ENCODE peak calls at places on chromosomes 16 and 17, in six cellular contexts. One of them, this sample, is unnamed. For H3K4me1, the result is how much of the 10 kb centered on the place peaks cover.

GRCh38 chr16:89556750-89557149 is 3.7 kb upstream of the RPL13 start:
- DNase-seq in fibroblast of lung: no peak
- DNase-seq in neural progenitor cell: no peak
- DNase-seq in PC-9: no peak
- DNase-seq in mesendoderm: no peak
- DNase-seq in H9: no peak
- DNase-seq in this sample: no peak

GRCh38 chr17:55601874-55602364 is 90.7 kb upstream of the SMIM36 start:
- DNase-seq in H9: peak
- DNase-seq in mesendoderm: peak
- DNase-seq in neural progenitor cell: peak
- DNase-seq in fibroblast of lung: peak
- DNase-seq in PC-9: peak
- DNase-seq in this sample: peak

GRCh38 chr16:59192551-59193199 is 458.6 kb upstream of the GOT2 start:
- DNase-seq in H9: peak
- DNase-seq in neural progenitor cell: peak
- DNase-seq in fibroblast of lung: peak
- DNase-seq in PC-9: no peak
- DNase-seq in mesendoderm: peak
- DNase-seq in this sample: peak

GRCh38 chr16:71501562-71501961 is 12.4 kb upstream of the ZNF19 start:
- DNase-seq in neural progenitor cell: no peak
- DNase-seq in H9: no peak
- DNase-seq in PC-9: no peak
- DNase-seq in mesendoderm: peak
- DNase-seq in fibroblast of lung: no peak
- DNase-seq in this sample: no peak

GRCh38 chr17:77214743-77215142 is 74.0 kb downstream of the SEC14L1 start:
- DNase-seq in fibroblast of lung: peak
- DNase-seq in H9: peak
- DNase-seq in mesendoderm: peak
- DNase-seq in PC-9: no peak
- DNase-seq in neural progenitor cell: peak
- DNase-seq in this sample: peak

GRCh38 chr17:79667746-79668145 is 56.9 kb upstream of the RBFOX3 start:
- DNase-seq in neural progenitor cell: no peak
- DNase-seq in H9: peak
- DNase-seq in mesendoderm: no peak
- DNase-seq in fibroblast of lung: no peak
- DNase-seq in PC-9: no peak
- DNase-seq in this sample: no peak

GRCh38 chr17:78969865-78970264 is 9.9 kb downstream of the LGALS3BP start:
- DNase-seq in neural progenitor cell: no peak
- DNase-seq in PC-9: no peak
- DNase-seq in fibroblast of lung: no peak
- DNase-seq in H9: no peak
- DNase-seq in mesendoderm: no peak
- DNase-seq in this sample: no peak

GRCh38 chr17:77354721-77355455 is 214.1 kb downstream of the SEC14L1 start:
- DNase-seq in mesendoderm: no peak
- DNase-seq in fibroblast of lung: peak
- DNase-seq in H9: peak
- DNase-seq in PC-9: no peak
- DNase-seq in neural progenitor cell: no peak
- DNase-seq in this sample: peak

GRCh38 chr17:53142890-53143289 is 679.8 kb upstream of the KIF2B start:
- DNase-seq in PC-9: no peak
- DNase-seq in H9: peak
- DNase-seq in neural progenitor cell: peak
- DNase-seq in fibroblast of lung: peak
- DNase-seq in mesendoderm: peak
- DNase-seq in this sample: peak

GRCh38 chr17:46208997-46209396 is 15.8 kb upstream of the KANSL1 start:
- DNase-seq in H9: no peak
- DNase-seq in PC-9: no peak
- DNase-seq in neural progenitor cell: no peak
- DNase-seq in mesendoderm: no peak
- DNase-seq in fibroblast of lung: no peak
- DNase-seq in this sample: no peak

GRCh38 chr16:66359012-66359411 is 7.5 kb upstream of the CDH5 start:
- DNase-seq in mesendoderm: no peak
- DNase-seq in H9: no peak
- DNase-seq in PC-9: peak
- DNase-seq in fibroblast of lung: peak
- DNase-seq in neural progenitor cell: no peak
- DNase-seq in this sample: no peak

GRCh38 chr16:7367309-7367708 is 34.7 kb downstream of the RBFOX1 start:
- DNase-seq in fibroblast of lung: no peak
- DNase-seq in mesendoderm: no peak
- DNase-seq in PC-9: no peak
- DNase-seq in H9: no peak
- DNase-seq in neural progenitor cell: no peak
- DNase-seq in this sample: no peak

GRCh38 chr16:7366041-7366440 is 33.4 kb downstream of the RBFOX1 start:
- DNase-seq in mesendoderm: no peak
- DNase-seq in neural progenitor cell: no peak
- DNase-seq in PC-9: no peak
- DNase-seq in fibroblast of lung: no peak
- DNase-seq in H9: no peak
- DNase-seq in this sample: no peak

GRCh38 chr16:7372095-7372494 is 39.5 kb downstream of the RBFOX1 start:
- DNase-seq in PC-9: no peak
- DNase-seq in neural progenitor cell: no peak
- DNase-seq in H9: no peak
- DNase-seq in mesendoderm: no peak
- DNase-seq in fibroblast of lung: no peak
- DNase-seq in this sample: peak

GRCh38 chr16:7364054-7364407 is 31.4 kb downstream of the RBFOX1 start:
- DNase-seq in PC-9: no peak
- DNase-seq in H9: no peak
- DNase-seq in mesendoderm: peak
- DNase-seq in fibroblast of lung: no peak
- DNase-seq in neural progenitor cell: no peak
- DNase-seq in this sample: peak

GRCh38 chr16:7369181-7369580 is 36.5 kb downstream of the RBFOX1 start:
- DNase-seq in fibroblast of lung: no peak
- DNase-seq in H9: no peak
- DNase-seq in PC-9: no peak
- DNase-seq in neural progenitor cell: no peak
- DNase-seq in mesendoderm: no peak
- DNase-seq in this sample: no peak
- H3K4me1 ChIP-seq in fibroblast of lung: under half
- H3K4me1 ChIP-seq in H9: under half
- H3K4me1 ChIP-seq in PC-9: under half
- H3K4me1 ChIP-seq in neural progenitor cell: under half
- H3K4me1 ChIP-seq in mesendoderm: under half
- H3K4me1 ChIP-seq in this sample: under half

GRCh38 chr16:8517280-8517679 is 73.0 kb downstream of the TMEM114 start:
- DNase-seq in H9: no peak
- DNase-seq in PC-9: no peak
- DNase-seq in fibroblast of lung: no peak
- DNase-seq in neural progenitor cell: no peak
- DNase-seq in mesendoderm: no peak
- DNase-seq in this sample: no peak

GRCh38 chr16:8519179-8519578 is 71.1 kb downstream of the TMEM114 start:
- DNase-seq in PC-9: no peak
- DNase-seq in H9: no peak
- DNase-seq in fibroblast of lung: no peak
- DNase-seq in neural progenitor cell: no peak
- DNase-seq in mesendoderm: no peak
- DNase-seq in this sample: peak

GRCh38 chr16:8512941-8513624 is 77.2 kb downstream of the TMEM114 start:
- DNase-seq in fibroblast of lung: no peak
- DNase-seq in mesendoderm: no peak
- DNase-seq in H9: no peak
- DNase-seq in PC-9: no peak
- DNase-seq in neural progenitor cell: no peak
- DNase-seq in this sample: no peak

GRCh38 chr16:8519643-8520042 is 70.7 kb downstream of the TMEM114 start:
- DNase-seq in mesendoderm: no peak
- DNase-seq in PC-9: no peak
- DNase-seq in fibroblast of lung: no peak
- DNase-seq in neural progenitor cell: no peak
- DNase-seq in H9: no peak
- DNase-seq in this sample: no peak

DNA sequence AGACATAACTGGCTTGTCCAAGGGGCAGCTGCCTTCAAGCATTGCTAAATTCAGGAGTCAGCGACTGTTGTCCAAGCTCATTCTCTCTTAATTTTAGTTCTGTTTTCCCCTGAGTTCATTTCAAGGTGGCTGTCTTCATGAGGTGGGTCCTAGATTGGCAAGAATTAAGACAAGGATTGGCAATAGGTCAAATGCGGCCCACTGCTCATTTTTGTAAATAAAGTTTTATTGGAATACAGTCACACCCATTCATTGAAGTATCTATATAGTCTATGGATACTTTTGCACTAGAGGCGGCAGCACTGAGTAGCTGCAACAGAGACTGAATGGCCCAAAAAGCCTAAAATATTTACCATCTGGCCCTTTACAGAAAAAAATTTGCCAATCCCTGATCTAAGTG is 73.8 kb downstream of the TMEM114 start:
- DNase-seq in mesendoderm: no peak
- DNase-seq in PC-9: no peak
- DNase-seq in H9: no peak
- DNase-seq in fibroblast of lung: no peak
- DNase-seq in neural progenitor cell: no peak
- DNase-seq in this sample: no peak
- H3K4me2 ChIP-seq in mesendoderm: no peak
- H3K4me2 ChIP-seq in PC-9: no peak
- H3K4me2 ChIP-seq in H9: no peak
- H3K4me2 ChIP-seq in fibroblast of lung: no peak
- H3K4me2 ChIP-seq in neural progenitor cell: no peak
- H3K4me2 ChIP-seq in this sample: no peak

GRCh38 chr16:3142327-3142726 is 7.5 kb downstream of the ZNF213 start:
- DNase-seq in fibroblast of lung: no peak
- DNase-seq in H9: no peak
- DNase-seq in neural progenitor cell: no peak
- DNase-seq in PC-9: no peak
- DNase-seq in mesendoderm: no peak
- DNase-seq in this sample: no peak

GRCh38 chr16:3143598-3144330 is 8.9 kb downstream of the ZNF213 start:
- DNase-seq in PC-9: peak
- DNase-seq in neural progenitor cell: no peak
- DNase-seq in H9: no peak
- DNase-seq in mesendoderm: no peak
- DNase-seq in fibroblast of lung: no peak
- DNase-seq in this sample: peak

GRCh38 chr16:3142770-3143169 is 7.9 kb downstream of the ZNF213 start:
- DNase-seq in PC-9: peak
- DNase-seq in H9: no peak
- DNase-seq in mesendoderm: no peak
- DNase-seq in neural progenitor cell: no peak
- DNase-seq in fibroblast of lung: no peak
- DNase-seq in this sample: no peak

GRCh38 chr16:3144331-3144881 is 9.6 kb downstream of the ZNF213 start:
- DNase-seq in H9: peak
- DNase-seq in PC-9: peak
- DNase-seq in fibroblast of lung: no peak
- DNase-seq in mesendoderm: no peak
- DNase-seq in neural progenitor cell: no peak
- DNase-seq in this sample: no peak

DNA sequence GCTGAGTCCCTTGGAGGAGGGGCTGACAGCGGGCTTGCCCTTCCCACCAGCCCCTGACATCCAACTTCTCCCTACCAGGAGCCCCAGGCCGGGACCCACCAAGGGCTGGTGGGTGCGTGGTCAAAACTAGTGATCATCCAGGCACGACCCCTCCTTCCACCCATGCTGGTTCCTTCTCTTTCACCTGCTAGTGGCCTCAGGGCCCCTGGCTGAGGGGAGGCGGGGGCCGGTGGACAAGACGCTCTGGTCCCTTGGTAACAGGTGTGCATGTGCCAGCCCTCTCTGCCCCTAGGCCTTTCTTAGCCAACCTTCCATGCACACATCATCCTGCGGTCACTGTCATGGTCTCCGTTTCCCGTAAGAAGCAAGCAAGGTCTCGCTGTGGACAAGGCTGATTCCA is 8.4 kb downstream of the ZNF213 start:
- DNase-seq in mesendoderm: no peak
- DNase-seq in H9: no peak
- DNase-seq in PC-9: peak
- DNase-seq in neural progenitor cell: no peak
- DNase-seq in fibroblast of lung: no peak
- DNase-seq in this sample: no peak
- H3K27ac ChIP-seq in mesendoderm: no peak
- H3K27ac ChIP-seq in H9: no peak
- H3K27ac ChIP-seq in PC-9: no peak
- H3K27ac ChIP-seq in neural progenitor cell: no peak
- H3K27ac ChIP-seq in fibroblast of lung: no peak
- H3K27ac ChIP-seq in this sample: no peak

GRCh38 chr17:19284005-19284959 is 47.1 kb downstream of the EPN2 start:
- DNase-seq in H9: no peak
- DNase-seq in mesendoderm: no peak
- DNase-seq in PC-9: peak
- DNase-seq in fibroblast of lung: no peak
- DNase-seq in neural progenitor cell: no peak
- DNase-seq in this sample: no peak

GRCh38 chr17:19287651-19288050 is 50.5 kb downstream of the EPN2 start:
- DNase-seq in mesendoderm: no peak
- DNase-seq in fibroblast of lung: no peak
- DNase-seq in H9: no peak
- DNase-seq in PC-9: no peak
- DNase-seq in neural progenitor cell: no peak
- DNase-seq in this sample: no peak

GRCh38 chr17:19288453-19288852 is 51.3 kb downstream of the EPN2 start:
- DNase-seq in PC-9: no peak
- DNase-seq in neural progenitor cell: peak
- DNase-seq in mesendoderm: peak
- DNase-seq in fibroblast of lung: no peak
- DNase-seq in H9: peak
- DNase-seq in this sample: no peak

GRCh38 chr17:19286751-19287341 is 49.7 kb downstream of the EPN2 start:
- DNase-seq in fibroblast of lung: no peak
- DNase-seq in PC-9: no peak
- DNase-seq in mesendoderm: no peak
- DNase-seq in H9: no peak
- DNase-seq in neural progenitor cell: no peak
- DNase-seq in this sample: no peak

DNA sequence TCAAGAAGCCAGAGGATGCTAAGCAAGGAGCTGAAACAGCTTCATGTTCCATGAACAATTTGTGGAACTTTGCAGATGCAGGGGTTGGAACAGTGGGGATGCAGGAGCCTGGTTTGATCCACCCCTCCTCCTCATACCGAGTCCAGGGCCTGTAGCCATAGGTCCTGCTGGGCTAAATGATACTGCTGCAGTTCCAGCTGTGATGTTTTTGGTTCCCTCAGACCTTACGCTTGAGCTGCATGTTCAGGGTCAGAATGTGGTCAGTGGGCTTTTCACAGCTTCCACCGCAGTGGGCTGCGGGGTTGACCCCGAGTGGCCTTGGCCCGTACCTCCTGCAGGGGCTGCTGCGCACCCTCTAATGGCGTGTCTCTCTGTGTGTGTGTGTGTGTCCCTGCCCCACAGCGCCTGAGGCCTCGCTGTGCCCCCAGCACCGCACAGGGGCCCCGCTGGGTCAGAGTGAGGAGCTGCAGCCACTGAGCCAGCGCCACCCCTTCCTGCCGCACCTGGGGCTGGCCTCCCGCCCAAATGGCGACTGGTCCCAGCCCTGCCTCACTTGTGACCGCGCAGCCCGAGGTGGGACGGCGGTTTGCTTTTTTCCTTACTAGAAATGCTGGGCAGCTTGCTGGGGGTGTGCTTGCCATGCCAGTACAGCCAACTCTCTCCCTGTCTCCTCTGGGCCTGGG is 48.2 kb downstream of the EPN2 start:
- DNase-seq in fibroblast of lung: no peak
- DNase-seq in PC-9: no peak
- DNase-seq in H9: no peak
- DNase-seq in neural progenitor cell: no peak
- DNase-seq in mesendoderm: no peak
- DNase-seq in this sample: no peak
- H3K4me1 ChIP-seq in fibroblast of lung: under half
- H3K4me1 ChIP-seq in PC-9: under half
- H3K4me1 ChIP-seq in H9: under half
- H3K4me1 ChIP-seq in neural progenitor cell: under half
- H3K4me1 ChIP-seq in mesendoderm: under half
- H3K4me1 ChIP-seq in this sample: under half

This sample was measured in hepatocyte.